ENCODE peak calls at places on chromosomes 12 and 14, in five cellular contexts. W is effector memory CD4-positive, alpha-beta T cell; J is IMR-90; C is CD4-positive, alpha-beta memory T cell; P is adipocyte. Z is an unnamed sample. For H3K27me3 and H3K36me3, the result is how much of the 10 kb centered on the place peaks cover.

GRCh38 chr14:71651228-71651627 is 281.0 kb upstream of the RGS6 start:
- DNase-seq in W (no peak), J (peak), C (no peak), P (peak), Z (no peak)

GRCh38 chr12:112430929-112431328 is 12.2 kb downstream of the PTPN11 start:
- DNase-seq in W (no peak), J (no peak), C (no peak), P (no peak), Z (no peak)

GRCh38 chr12:94092516-94093241 is 55.7 kb upstream of the PLXNC1 start:
- DNase-seq in W (no peak), J (peak), C (no peak), P (peak), Z (no peak)

GRCh38 chr12:53428741-53429140 is 5.1 kb downstream of the AMHR2 start:
- DNase-seq in W (no peak), J (no peak), C (no peak), P (no peak), Z (no peak)

GRCh38 chr12:98743362-98743953 is 98.4 kb downstream of the APAF1 start:
- DNase-seq in W (no peak), J (peak), C (no peak), P (no peak), Z (peak)

GRCh38 chr12:3928538-3929220 is 55.5 kb upstream of the PARP11 start:
- DNase-seq in W (no peak), J (no peak), C (no peak), P (no peak), Z (no peak)

GRCh38 chr12:102480401-102480800 is at the start of gene IGF1:
- DNase-seq in W (no peak), J (peak), C (no peak), P (peak), Z (no peak)

GRCh38 chr14:24051789-24052655 is at the start of gene CARMIL3:
- DNase-seq in W (peak), J (peak), C (peak), P (peak), Z (peak)

GRCh38 chr14:94010625-94011024 is 13.5 kb downstream of the CCDC197 start:
- DNase-seq in W (no peak), J (no peak), C (no peak), P (no peak), Z (no peak)

GRCh38 chr14:29354446-29354845 is 573.2 kb downstream of the PRKD1 start:
- DNase-seq in W (no peak), J (peak), C (no peak), P (no peak), Z (no peak)

GRCh38 chr12:30420561-30420960 is 275.1 kb downstream of the IPO8 start:
- DNase-seq in W (no peak), J (peak), C (no peak), P (peak), Z (no peak)

GRCh38 chr12:49705479-49706267 is 1.5 kb downstream of the FMNL3 start:
- DNase-seq in W (no peak), J (peak), C (no peak), P (peak), Z (no peak)

GRCh38 chr14:36515105-36515593 is 4.9 kb downstream of the NKX2-1 start:
- DNase-seq in W (no peak), J (no peak), C (no peak), P (no peak), Z (no peak)

GRCh38 chr14:99725774-99726537 is 41.9 kb downstream of the CYP46A1 start:
- DNase-seq in W (no peak), J (no peak), C (no peak), P (no peak), Z (no peak)

GRCh38 chr14:65879218-65880009 is 466.9 kb downstream of the FUT8 start:
- DNase-seq in W (no peak), J (peak), C (no peak), P (peak), Z (no peak)

GRCh38 chr14:68141531-68142088 is 322.0 kb downstream of the RAD51B start:
- DNase-seq in W (no peak), J (peak), C (no peak), P (peak), Z (no peak)

GRCh38 chr12:38983117-38983571 is 77.8 kb upstream of the CPNE8 start:
- DNase-seq in W (no peak), J (no peak), C (no peak), P (no peak), Z (no peak)

GRCh38 chr12:122366685-122367475 is 55.6 kb downstream of the CLIP1 start:
- DNase-seq in W (no peak), J (peak), C (no peak), P (peak), Z (no peak)

GRCh38 chr14:68784995-68785816 is 7.7 kb downstream of the ZFP36L1 start:
- DNase-seq in W (no peak), J (peak), C (no peak), P (peak), Z (no peak)

GRCh38 chr12:122116707-122117535 is 38.4 kb downstream of the MLXIP start:
- DNase-seq in W (no peak), J (no peak), C (no peak), P (no peak), Z (no peak)

GRCh38 chr12:13116971-13117370 is 13.5 kb upstream of the GSG1 start:
- DNase-seq in W (no peak), J (no peak), C (no peak), P (no peak), Z (no peak)

GRCh38 chr12:113306382-113306781 is 28.5 kb downstream of the SLC8B1 start:
- DNase-seq in W (no peak), J (peak), C (no peak), P (no peak), Z (no peak)

GRCh38 chr12:99282670-99283069 is 364.9 kb upstream of the GARIN6 start:
- DNase-seq in W (no peak), J (no peak), C (no peak), P (no peak), Z (no peak)

DNA sequence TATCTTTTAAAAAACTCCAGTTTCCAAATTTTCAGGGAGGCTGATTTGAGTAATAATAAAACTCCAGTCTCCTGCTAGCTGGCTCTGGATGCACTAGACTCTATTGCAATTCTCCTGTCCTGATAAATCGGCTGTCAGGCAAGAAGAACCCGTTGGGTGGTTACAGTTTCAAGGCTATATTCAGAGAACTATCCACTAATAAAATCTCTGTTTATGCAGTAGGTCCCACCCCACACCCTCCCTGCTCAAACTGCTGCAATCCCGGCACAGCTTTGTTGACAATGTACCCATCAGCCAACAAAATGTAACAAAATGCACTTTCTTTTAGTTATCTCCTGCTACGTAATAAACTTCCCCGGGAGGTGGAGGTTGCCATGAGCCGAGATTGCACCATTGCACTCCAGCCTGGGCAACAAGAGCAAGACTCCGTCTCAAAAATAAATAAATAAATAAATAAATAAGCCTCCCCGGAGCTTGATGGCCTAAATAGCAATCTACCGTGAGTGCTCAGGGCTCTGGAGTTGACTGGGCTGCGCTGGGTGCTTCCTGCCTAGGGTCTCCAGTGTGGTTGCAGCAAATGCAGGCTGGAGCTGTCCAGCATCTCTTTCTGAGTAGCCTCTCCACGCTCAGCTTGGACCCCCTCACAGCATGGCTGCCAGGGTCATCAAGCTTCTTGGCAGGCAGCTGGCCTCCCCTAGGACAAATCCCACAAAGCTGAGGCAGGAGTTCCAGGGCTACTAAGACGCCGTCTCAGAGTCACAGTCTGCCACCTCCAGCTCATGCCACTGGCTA is 43.2 kb upstream of the FBRSL1 start:
- DNase-seq in W (no peak), J (no peak), C (no peak), P (no peak), Z (no peak)
- H3K27me3 ChIP-seq in W (under half), J (under half), C (under half), P (under half), Z (under half)

GRCh38 chr14:101595349-101595748 is 34.1 kb downstream of the DIO3 start:
- DNase-seq in W (no peak), J (no peak), C (no peak), P (no peak), Z (no peak)
- H3K36me3 ChIP-seq in W (under half), J (under half), C (under half), P (under half), Z (under half)

GRCh38 chr14:73239463-73240241 is 2.3 kb downstream of the PAPLN start:
- DNase-seq in W (no peak), J (peak), C (no peak), P (peak), Z (no peak)
- H3K27me3 ChIP-seq in W (under half), J (under half), C (under half), P (under half), Z (under half)

DNA sequence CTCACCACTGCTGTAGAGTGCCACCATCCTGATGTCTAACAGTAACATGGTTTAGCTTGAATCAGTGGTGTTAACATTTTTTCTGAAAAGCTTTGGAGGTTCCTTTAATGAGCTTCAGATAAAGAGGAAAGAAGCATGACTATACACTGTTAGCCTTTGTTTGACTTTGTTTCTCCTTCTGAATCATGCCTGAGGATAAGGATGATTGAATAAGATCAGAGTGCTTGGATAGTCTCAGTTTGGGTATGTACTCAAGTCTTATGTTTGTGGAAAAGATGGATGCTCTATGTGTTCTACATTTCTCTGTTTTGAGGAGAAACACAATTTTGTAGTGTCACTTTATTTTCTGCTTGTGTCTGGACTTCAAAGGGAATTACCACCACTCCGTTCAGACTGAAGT is 42.0 kb downstream of the GPATCH2L start:
- DNase-seq in W (no peak), J (peak), C (no peak), P (no peak), Z (no peak)
- H3K36me3 ChIP-seq in W (half or more), J (under half), C (under half), P (half or more), Z (under half)

DNA sequence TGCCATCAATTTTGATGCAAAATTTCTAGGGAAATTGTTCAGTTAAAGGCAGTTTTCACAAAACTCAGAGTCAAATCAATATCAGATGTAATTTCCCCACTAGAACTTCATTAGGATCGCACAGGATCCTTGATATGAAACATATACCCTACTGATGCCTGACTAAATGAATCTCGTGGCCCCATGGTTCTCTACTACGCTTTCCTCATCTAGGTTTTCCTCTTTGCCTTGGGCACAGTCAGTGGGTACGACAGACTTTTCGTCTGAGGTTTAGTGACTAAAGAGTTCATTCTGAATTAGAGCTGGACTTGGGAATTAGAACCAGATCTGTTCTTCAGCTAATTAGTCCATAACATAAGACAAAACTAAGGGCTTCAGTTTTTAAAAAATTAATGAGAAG is 42.5 kb upstream of the GNPNAT1 start:
- DNase-seq in W (no peak), J (no peak), C (no peak), P (no peak), Z (no peak)
- H3K27me3 ChIP-seq in W (under half), J (under half), C (under half), P (under half), Z (under half)